ENCODE peak calls at places on chromosomes 4 and X, in seven cellular contexts. One of them, this sample, is unnamed.

GRCh38 chr4:41143721-41144379 is 70.5 kb downstream of the APBB2 start:
- DNase-seq in body of pancreas: no peak
- DNase-seq in omental fat pad: no peak
- DNase-seq in pancreas: no peak
- DNase-seq in esophagus squamous epithelium: no peak
- DNase-seq in GM13977: no peak
- DNase-seq in upper lobe of right lung: no peak
- DNase-seq in this sample: no peak

GRCh38 chr4:89868999-89869589 is 25.6 kb upstream of the MMRN1 start:
- DNase-seq in body of pancreas: no peak
- DNase-seq in omental fat pad: no peak
- DNase-seq in pancreas: no peak
- DNase-seq in esophagus squamous epithelium: no peak
- DNase-seq in GM13977: no peak
- DNase-seq in upper lobe of right lung: no peak
- DNase-seq in this sample: no peak

GRCh38 chr4:79585834-79586233 is 177.8 kb upstream of the GK2 start:
- DNase-seq in body of pancreas: no peak
- DNase-seq in omental fat pad: no peak
- DNase-seq in pancreas: no peak
- DNase-seq in esophagus squamous epithelium: no peak
- DNase-seq in GM13977: no peak
- DNase-seq in upper lobe of right lung: no peak
- DNase-seq in this sample: no peak

GRCh38 chrX:114508836-114509235 is 75.0 kb upstream of the HTR2C start:
- DNase-seq in body of pancreas: no peak
- DNase-seq in omental fat pad: no peak
- DNase-seq in pancreas: no peak
- DNase-seq in esophagus squamous epithelium: no peak
- DNase-seq in GM13977: no peak
- DNase-seq in upper lobe of right lung: no peak
- DNase-seq in this sample: no peak

GRCh38 chr4:79917246-79917645 is 155.8 kb downstream of the ANTXR2 start:
- DNase-seq in body of pancreas: peak; percentile 16
- DNase-seq in omental fat pad: no peak
- DNase-seq in pancreas: no peak
- DNase-seq in esophagus squamous epithelium: no peak
- DNase-seq in GM13977: peak; percentile 17
- DNase-seq in upper lobe of right lung: no peak
- DNase-seq in this sample: no peak

GRCh38 chrX:38275615-38276014 is 51.7 kb downstream of the RPGR start:
- DNase-seq in body of pancreas: no peak
- DNase-seq in omental fat pad: no peak
- DNase-seq in pancreas: no peak
- DNase-seq in esophagus squamous epithelium: no peak
- DNase-seq in GM13977: no peak
- DNase-seq in upper lobe of right lung: no peak
- DNase-seq in this sample: no peak

GRCh38 chr4:101597204-101597603 is 193.3 kb upstream of the BANK1 start:
- DNase-seq in body of pancreas: no peak
- DNase-seq in omental fat pad: no peak
- DNase-seq in pancreas: no peak
- DNase-seq in esophagus squamous epithelium: no peak
- DNase-seq in GM13977: peak; percentile 4
- DNase-seq in upper lobe of right lung: no peak
- DNase-seq in this sample: no peak

GRCh38 chr4:165654556-165654955 is 218.5 kb upstream of the TLL1 start:
- DNase-seq in body of pancreas: no peak
- DNase-seq in omental fat pad: no peak
- DNase-seq in pancreas: no peak
- DNase-seq in esophagus squamous epithelium: no peak
- DNase-seq in GM13977: no peak
- DNase-seq in upper lobe of right lung: no peak
- DNase-seq in this sample: no peak

GRCh38 chr4:36111180-36111579 is 133.1 kb downstream of the ARAP2 start:
- DNase-seq in body of pancreas: no peak
- DNase-seq in omental fat pad: no peak
- DNase-seq in pancreas: no peak
- DNase-seq in esophagus squamous epithelium: no peak
- DNase-seq in GM13977: no peak
- DNase-seq in upper lobe of right lung: no peak
- DNase-seq in this sample: no peak

GRCh38 chr4:165784672-165785071 is 88.4 kb upstream of the TLL1 start:
- DNase-seq in body of pancreas: no peak
- DNase-seq in omental fat pad: no peak
- DNase-seq in pancreas: no peak
- DNase-seq in esophagus squamous epithelium: no peak
- DNase-seq in GM13977: no peak
- DNase-seq in upper lobe of right lung: no peak
- DNase-seq in this sample: no peak

GRCh38 chrX:146278381-146278780 is 460.8 kb downstream of the SLITRK2 start:
- DNase-seq in body of pancreas: no peak
- DNase-seq in omental fat pad: no peak
- DNase-seq in pancreas: no peak
- DNase-seq in esophagus squamous epithelium: no peak
- DNase-seq in GM13977: no peak
- DNase-seq in upper lobe of right lung: no peak
- DNase-seq in this sample: no peak
- TF ChIP-seq CTCF in body of pancreas: no peak
- TF ChIP-seq CTCF in omental fat pad: no peak
- TF ChIP-seq CTCF in pancreas: no peak
- TF ChIP-seq CTCF in esophagus squamous epithelium: no peak
- TF ChIP-seq CTCF in GM13977: peak; percentile 34
- TF ChIP-seq CTCF in upper lobe of right lung: no peak
- TF ChIP-seq CTCF in this sample: no peak

DNA sequence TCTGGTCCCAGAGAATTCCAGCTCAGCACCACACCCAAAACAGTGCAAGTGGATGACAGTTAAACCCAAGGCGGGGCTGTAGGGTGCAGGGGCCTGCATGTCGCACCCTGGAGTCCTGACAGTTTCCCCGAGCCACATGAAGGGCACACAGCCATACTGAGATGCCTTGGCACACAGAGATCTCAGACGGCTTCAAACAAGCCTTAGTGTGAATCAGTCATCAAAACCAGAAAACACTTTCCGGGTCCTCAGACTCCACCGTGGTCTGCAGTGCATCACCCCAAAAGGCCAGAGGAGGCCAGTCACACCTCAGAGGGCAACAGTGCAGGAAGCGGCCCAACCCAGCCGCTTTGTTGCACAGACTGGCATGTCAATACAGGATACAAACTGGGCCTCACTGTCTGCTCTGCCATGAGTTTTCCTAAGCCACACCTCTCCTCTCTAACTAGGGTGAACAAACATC is 64.6 kb upstream of the ENPP6 start:
- DNase-seq in body of pancreas: no peak
- DNase-seq in omental fat pad: no peak
- DNase-seq in pancreas: no peak
- DNase-seq in esophagus squamous epithelium: no peak
- DNase-seq in GM13977: peak; percentile 30
- DNase-seq in upper lobe of right lung: peak; percentile 74
- DNase-seq in this sample: no peak
- TF ChIP-seq CTCF in body of pancreas: no peak
- TF ChIP-seq CTCF in omental fat pad: no peak
- TF ChIP-seq CTCF in pancreas: no peak
- TF ChIP-seq CTCF in esophagus squamous epithelium: peak; percentile 54
- TF ChIP-seq CTCF in GM13977: peak; percentile 57
- TF ChIP-seq CTCF in upper lobe of right lung: peak; percentile 35
- TF ChIP-seq CTCF in this sample: no peak

GRCh38 chr4:5609265-5610007 is 98.9 kb downstream of the EVC2 start:
- DNase-seq in body of pancreas: no peak
- DNase-seq in omental fat pad: no peak
- DNase-seq in pancreas: no peak
- DNase-seq in esophagus squamous epithelium: no peak
- DNase-seq in GM13977: no peak
- DNase-seq in upper lobe of right lung: no peak
- DNase-seq in this sample: no peak

GRCh38 chr4:5616331-5616950 is 91.9 kb downstream of the EVC2 start:
- DNase-seq in body of pancreas: no peak
- DNase-seq in omental fat pad: no peak
- DNase-seq in pancreas: no peak
- DNase-seq in esophagus squamous epithelium: no peak
- DNase-seq in GM13977: no peak
- DNase-seq in upper lobe of right lung: no peak
- DNase-seq in this sample: no peak

GRCh38 chr4:5615496-5616075 is 92.8 kb downstream of the EVC2 start:
- DNase-seq in body of pancreas: no peak
- DNase-seq in omental fat pad: no peak
- DNase-seq in pancreas: no peak
- DNase-seq in esophagus squamous epithelium: no peak
- DNase-seq in GM13977: no peak
- DNase-seq in upper lobe of right lung: no peak
- DNase-seq in this sample: no peak

DNA sequence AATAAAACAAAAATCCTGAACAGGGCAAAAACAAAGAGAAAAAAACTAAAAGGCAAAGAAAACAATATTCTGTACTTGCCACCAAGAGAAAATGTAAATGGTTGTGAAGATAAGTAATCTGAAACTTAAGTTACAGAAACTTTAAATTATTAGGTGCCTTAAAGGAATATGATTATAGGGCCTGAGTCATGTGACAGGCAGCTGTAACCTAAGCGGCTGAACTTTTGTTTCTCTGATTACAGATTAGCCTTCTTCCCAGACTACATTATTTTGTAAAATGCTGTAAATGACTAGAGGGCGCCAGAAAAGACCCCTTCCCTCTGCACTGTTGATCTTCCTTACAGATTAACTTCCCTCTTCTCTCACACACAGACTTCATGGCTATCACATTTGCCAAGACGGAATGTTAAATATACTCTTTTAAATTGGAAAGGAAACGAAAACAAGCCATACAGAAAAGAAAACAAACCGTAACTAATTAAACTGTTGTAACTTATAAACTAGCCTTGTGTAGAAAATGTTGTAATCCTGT is 96.6 kb downstream of the EVC2 start:
- DNase-seq in body of pancreas: no peak
- DNase-seq in omental fat pad: no peak
- DNase-seq in pancreas: no peak
- DNase-seq in esophagus squamous epithelium: no peak
- DNase-seq in GM13977: no peak
- DNase-seq in upper lobe of right lung: no peak
- DNase-seq in this sample: no peak
- TF ChIP-seq CTCF in body of pancreas: no peak
- TF ChIP-seq CTCF in omental fat pad: no peak
- TF ChIP-seq CTCF in pancreas: no peak
- TF ChIP-seq CTCF in esophagus squamous epithelium: no peak
- TF ChIP-seq CTCF in GM13977: no peak
- TF ChIP-seq CTCF in upper lobe of right lung: no peak
- TF ChIP-seq CTCF in this sample: peak; percentile 5

DNA sequence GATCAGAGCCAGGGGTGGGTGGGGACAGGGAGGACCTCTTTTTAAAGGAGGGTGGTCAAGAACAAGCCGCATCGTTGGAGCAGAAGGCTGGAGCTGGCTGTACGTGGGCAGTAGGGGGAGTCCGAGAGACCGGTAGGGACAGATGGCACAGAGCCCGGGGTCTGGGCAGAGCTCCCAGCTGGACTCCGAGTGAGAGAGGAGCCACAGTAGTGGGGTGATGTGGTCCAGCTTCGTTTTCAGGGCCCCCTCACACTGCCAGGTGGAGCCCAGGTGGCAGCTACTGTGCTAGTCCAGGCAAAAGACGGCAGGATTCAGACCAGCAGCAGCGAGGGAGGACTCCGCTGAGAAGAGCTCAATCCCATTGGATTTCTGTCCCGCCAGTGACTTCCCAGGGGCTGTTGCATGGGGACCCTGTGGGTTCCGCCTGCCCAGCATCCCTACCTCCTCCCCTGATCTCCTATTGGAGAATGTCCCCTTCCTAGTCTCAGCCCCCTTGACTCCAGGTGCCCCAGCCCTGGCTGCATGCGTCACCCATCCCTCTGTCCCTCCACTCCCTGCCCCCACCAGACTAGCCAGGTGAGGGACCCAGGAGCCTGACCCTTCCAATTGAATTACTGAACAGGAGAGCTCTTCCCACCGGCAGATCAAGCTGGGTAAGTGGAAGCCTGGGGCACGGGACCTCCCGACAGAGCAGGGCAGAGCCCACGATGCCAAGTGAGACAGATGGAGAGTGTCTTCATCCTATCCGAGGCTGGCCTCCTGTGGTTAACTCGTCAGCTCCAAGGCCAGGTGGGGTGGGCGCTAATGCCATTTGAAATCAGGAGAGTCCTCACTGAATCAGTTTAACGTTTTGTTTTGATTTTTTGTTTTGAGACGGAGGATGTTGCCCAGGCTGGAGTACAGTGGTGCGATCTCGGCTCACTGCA is 2.9 kb downstream of the ARHGAP4 start:
- DNase-seq in body of pancreas: peak; percentile 81
- DNase-seq in omental fat pad: no peak
- DNase-seq in pancreas: peak; percentile 70
- DNase-seq in esophagus squamous epithelium: no peak
- DNase-seq in GM13977: peak; percentile 58
- DNase-seq in upper lobe of right lung: peak; percentile 85
- DNase-seq in this sample: no peak
- TF ChIP-seq CTCF in body of pancreas: peak; percentile 43
- TF ChIP-seq CTCF in omental fat pad: no peak
- TF ChIP-seq CTCF in pancreas: peak; percentile 51
- TF ChIP-seq CTCF in esophagus squamous epithelium: no peak
- TF ChIP-seq CTCF in GM13977: peak; percentile 59
- TF ChIP-seq CTCF in upper lobe of right lung: peak; percentile 44
- TF ChIP-seq CTCF in this sample: peak; percentile 47

GRCh38 chrX:76127341-76127740 is 45.5 kb upstream of the PBDC1 start:
- DNase-seq in body of pancreas: no peak
- DNase-seq in omental fat pad: no peak
- DNase-seq in pancreas: no peak
- DNase-seq in esophagus squamous epithelium: no peak
- DNase-seq in GM13977: no peak
- DNase-seq in upper lobe of right lung: no peak
- DNase-seq in this sample: no peak
- TF ChIP-seq CTCF in body of pancreas: no peak
- TF ChIP-seq CTCF in omental fat pad: no peak
- TF ChIP-seq CTCF in pancreas: no peak
- TF ChIP-seq CTCF in esophagus squamous epithelium: no peak
- TF ChIP-seq CTCF in GM13977: peak; percentile 22
- TF ChIP-seq CTCF in upper lobe of right lung: peak; percentile 14
- TF ChIP-seq CTCF in this sample: no peak

DNA sequence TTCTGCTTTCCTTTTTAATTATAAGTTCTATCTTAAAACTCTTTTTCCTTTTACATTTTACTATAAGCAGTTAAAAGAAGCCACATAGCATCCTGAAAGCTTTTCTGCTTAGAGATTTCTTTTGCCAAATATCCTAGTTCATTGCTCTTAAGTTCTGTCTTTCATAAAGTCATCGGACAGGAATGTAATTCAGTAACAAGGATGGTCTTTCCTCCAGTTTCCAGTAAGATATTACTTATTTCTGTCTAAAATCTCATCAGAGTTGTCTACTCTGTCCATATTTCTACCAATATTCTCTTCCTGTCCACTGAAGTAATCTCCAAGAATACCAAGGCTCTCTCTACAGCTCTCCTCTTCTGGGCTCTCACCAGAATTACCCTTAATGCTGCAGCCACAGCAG is 37.5 kb upstream of the ADH1C start:
- DNase-seq in body of pancreas: no peak
- DNase-seq in omental fat pad: no peak
- DNase-seq in pancreas: no peak
- DNase-seq in esophagus squamous epithelium: no peak
- DNase-seq in GM13977: no peak
- DNase-seq in upper lobe of right lung: no peak
- DNase-seq in this sample: no peak
- TF ChIP-seq CTCF in body of pancreas: no peak
- TF ChIP-seq CTCF in omental fat pad: no peak
- TF ChIP-seq CTCF in pancreas: no peak
- TF ChIP-seq CTCF in esophagus squamous epithelium: no peak
- TF ChIP-seq CTCF in GM13977: no peak
- TF ChIP-seq CTCF in upper lobe of right lung: no peak
- TF ChIP-seq CTCF in this sample: no peak

This sample was measured in D721Med.